ENCODE peak calls at places on chromosomes 3 and 15, in eight cellular contexts. R, Q, W, Z, K, H, C and N are unnamed samples.
A peak's percentile ranks its signal among the peaks of the same experiment; 100 is the strongest.

GRCh38 chr15:93170320-93170719 is 81.3 kb upstream of the RGMA start:
- DNase-seq in Q (no peak), Z (no peak), H (no peak), K (no peak), W (no peak), C (no peak), R (no peak), N (no peak)

GRCh38 chr15:58269455-58270414 is 131.6 kb downstream of the AQP9 start:
- DNase-seq in Q (peak; percentile 15), W (peak; percentile 56), Z (peak; percentile 81), R (peak; percentile 37), K (no peak), H (peak; percentile 16), C (peak; percentile 41), N (peak; percentile 34)

GRCh38 chr3:117443014-117443413 is 733.4 kb downstream of the TUSC7 start:
- DNase-seq in H (no peak), R (no peak), Z (peak; percentile 54), C (no peak), W (no peak), K (no peak), Q (no peak), N (no peak)

GRCh38 chr3:10976770-10977169 is 15.8 kb upstream of the SLC6A1 start:
- DNase-seq in K (no peak), Q (no peak), R (no peak), Z (no peak), W (no peak), H (no peak), C (no peak), N (no peak)

GRCh38 chr3:41679412-41679811 is 282.5 kb downstream of the ULK4 start:
- DNase-seq in Q (no peak), R (no peak), H (no peak), C (no peak), W (no peak), K (no peak), Z (no peak), N (no peak)

GRCh38 chr3:194137314-194138097 is 1.6 kb downstream of the HES1 start:
- DNase-seq in R (peak; percentile 42), K (peak; percentile 73), Z (peak; percentile 78), Q (no peak), H (no peak), C (peak; percentile 71), W (peak; percentile 23), N (peak; percentile 49)

GRCh38 chr15:98842973-98843285 is 164.7 kb downstream of the PGPEP1L start:
- DNase-seq in R (no peak), W (no peak), K (no peak), Q (no peak), C (no peak), Z (no peak), H (no peak), N (no peak)

GRCh38 chr3:13223574-13224237 is 150.5 kb upstream of the IQSEC1 start:
- DNase-seq in C (no peak), Z (peak; percentile 7), H (no peak), R (no peak), W (no peak), K (peak; percentile 70), Q (no peak), N (no peak)

GRCh38 chr3:65398953-65399352 is 639.8 kb downstream of the MAGI1 start:
- DNase-seq in Q (no peak), Z (no peak), H (no peak), K (no peak), R (no peak), W (no peak), C (no peak), N (no peak)

GRCh38 chr3:106376016-106376415 is 507.2 kb upstream of the CBLB start:
- DNase-seq in H (no peak), C (no peak), Q (no peak), R (no peak), K (no peak), Z (no peak), W (no peak), N (no peak)

GRCh38 chr15:57683481-57683880 is 23.0 kb upstream of the POLR2M start:
- DNase-seq in H (no peak), W (no peak), Z (no peak), C (no peak), Q (no peak), R (no peak), K (no peak), N (no peak)

GRCh38 chr15:67899596-67900283 is 59.9 kb upstream of the RNU6-1 start:
- DNase-seq in H (no peak), Z (no peak), Q (no peak), K (no peak), W (no peak), R (no peak), C (no peak), N (no peak)

GRCh38 chr15:31089361-31090047 is 12.0 kb downstream of the TRPM1 start:
- DNase-seq in C (no peak), Q (no peak), R (no peak), H (no peak), K (no peak), W (no peak), Z (no peak), N (no peak)

GRCh38 chr3:108461641-108462040 is 48.8 kb downstream of the MYH15 start:
- DNase-seq in Q (no peak), W (no peak), H (no peak), R (no peak), Z (peak; percentile 36), C (no peak), K (no peak), N (no peak)

GRCh38 chr3:72405943-72406585 is 442.2 kb downstream of the SHQ1 start:
- DNase-seq in W (no peak), R (no peak), Z (no peak), K (no peak), C (no peak), Q (no peak), H (no peak), N (no peak)